ENCODE peak calls at places on chromosomes 3 and 15, in eight cellular contexts. One of them, this sample, is unnamed.

GRCh38 chr15:29266052-29266572 is 3.5 kb downstream of the NSMCE3 start:
- DNase-seq in choroid plexus epithelial cell: peak
- DNase-seq in H4: no peak
- DNase-seq in activated CD4-positive, CD25-positive, alpha-beta regulatory T cell: no peak
- DNase-seq in iris pigment epithelial cell: no peak
- DNase-seq in neural crest cell: no peak
- DNase-seq in T-helper 2 cell: no peak
- DNase-seq in midbrain: no peak
- DNase-seq in this sample: no peak

GRCh38 chr15:85494035-85494793 is 113.8 kb downstream of the AKAP13 start:
- DNase-seq in choroid plexus epithelial cell: peak
- DNase-seq in H4: peak
- DNase-seq in activated CD4-positive, CD25-positive, alpha-beta regulatory T cell: no peak
- DNase-seq in iris pigment epithelial cell: peak
- DNase-seq in neural crest cell: no peak
- DNase-seq in T-helper 2 cell: no peak
- DNase-seq in midbrain: no peak
- DNase-seq in this sample: no peak

GRCh38 chr15:65385868-65386253 is 8.1 kb upstream of the IGDCC3 start:
- DNase-seq in choroid plexus epithelial cell: peak
- DNase-seq in H4: no peak
- DNase-seq in activated CD4-positive, CD25-positive, alpha-beta regulatory T cell: no peak
- DNase-seq in iris pigment epithelial cell: no peak
- DNase-seq in neural crest cell: no peak
- DNase-seq in T-helper 2 cell: no peak
- DNase-seq in midbrain: no peak
- DNase-seq in this sample: no peak

GRCh38 chr3:107430214-107431047 is 53.2 kb downstream of the CCDC54 start:
- DNase-seq in choroid plexus epithelial cell: peak
- DNase-seq in H4: no peak
- DNase-seq in activated CD4-positive, CD25-positive, alpha-beta regulatory T cell: no peak
- DNase-seq in iris pigment epithelial cell: peak
- DNase-seq in neural crest cell: no peak
- DNase-seq in T-helper 2 cell: no peak
- DNase-seq in midbrain: peak
- DNase-seq in this sample: no peak

GRCh38 chr3:58241321-58242044 is 3.9 kb downstream of the ABHD6 start:
- DNase-seq in choroid plexus epithelial cell: no peak
- DNase-seq in H4: no peak
- DNase-seq in activated CD4-positive, CD25-positive, alpha-beta regulatory T cell: no peak
- DNase-seq in iris pigment epithelial cell: no peak
- DNase-seq in neural crest cell: no peak
- DNase-seq in T-helper 2 cell: no peak
- DNase-seq in midbrain: no peak
- DNase-seq in this sample: no peak

GRCh38 chr15:39156636-39157255 is 424.1 kb upstream of the THBS1 start:
- DNase-seq in choroid plexus epithelial cell: no peak
- DNase-seq in H4: no peak
- DNase-seq in activated CD4-positive, CD25-positive, alpha-beta regulatory T cell: no peak
- DNase-seq in iris pigment epithelial cell: no peak
- DNase-seq in neural crest cell: no peak
- DNase-seq in T-helper 2 cell: no peak
- DNase-seq in midbrain: no peak
- DNase-seq in this sample: no peak

GRCh38 chr3:40387001-40387894 is at the start of gene ENTPD3:
- DNase-seq in choroid plexus epithelial cell: no peak
- DNase-seq in H4: no peak
- DNase-seq in activated CD4-positive, CD25-positive, alpha-beta regulatory T cell: no peak
- DNase-seq in iris pigment epithelial cell: no peak
- DNase-seq in neural crest cell: no peak
- DNase-seq in T-helper 2 cell: peak
- DNase-seq in midbrain: peak
- DNase-seq in this sample: no peak

GRCh38 chr3:48656061-48656840 is 6.4 kb downstream of the CELSR3 start:
- DNase-seq in choroid plexus epithelial cell: peak
- DNase-seq in H4: no peak
- DNase-seq in activated CD4-positive, CD25-positive, alpha-beta regulatory T cell: peak
- DNase-seq in iris pigment epithelial cell: peak
- DNase-seq in neural crest cell: peak
- DNase-seq in T-helper 2 cell: peak
- DNase-seq in midbrain: peak
- DNase-seq in this sample: peak

GRCh38 chr15:88604972-88605506 is 16.1 kb upstream of the AEN start:
- DNase-seq in choroid plexus epithelial cell: no peak
- DNase-seq in H4: no peak
- DNase-seq in activated CD4-positive, CD25-positive, alpha-beta regulatory T cell: no peak
- DNase-seq in iris pigment epithelial cell: no peak
- DNase-seq in neural crest cell: no peak
- DNase-seq in T-helper 2 cell: no peak
- DNase-seq in midbrain: no peak
- DNase-seq in this sample: no peak

GRCh38 chr3:177294221-177294620 is 96.9 kb upstream of the TBL1XR1 start:
- DNase-seq in choroid plexus epithelial cell: peak
- DNase-seq in H4: no peak
- DNase-seq in activated CD4-positive, CD25-positive, alpha-beta regulatory T cell: no peak
- DNase-seq in iris pigment epithelial cell: peak
- DNase-seq in neural crest cell: no peak
- DNase-seq in T-helper 2 cell: no peak
- DNase-seq in midbrain: no peak
- DNase-seq in this sample: no peak

GRCh38 chr3:20073068-20073467 is 32.8 kb downstream of the KAT2B start:
- DNase-seq in choroid plexus epithelial cell: no peak
- DNase-seq in H4: no peak
- DNase-seq in activated CD4-positive, CD25-positive, alpha-beta regulatory T cell: no peak
- DNase-seq in iris pigment epithelial cell: no peak
- DNase-seq in neural crest cell: no peak
- DNase-seq in T-helper 2 cell: no peak
- DNase-seq in midbrain: no peak
- DNase-seq in this sample: no peak

GRCh38 chr15:85030301-85031049 is 48.8 kb downstream of the PDE8A start:
- DNase-seq in choroid plexus epithelial cell: peak
- DNase-seq in H4: peak
- DNase-seq in activated CD4-positive, CD25-positive, alpha-beta regulatory T cell: no peak
- DNase-seq in iris pigment epithelial cell: peak
- DNase-seq in neural crest cell: no peak
- DNase-seq in T-helper 2 cell: no peak
- DNase-seq in midbrain: no peak
- DNase-seq in this sample: no peak

GRCh38 chr3:128254066-128254590 is 100.8 kb downstream of the EEFSEC start:
- DNase-seq in choroid plexus epithelial cell: no peak
- DNase-seq in H4: no peak
- DNase-seq in activated CD4-positive, CD25-positive, alpha-beta regulatory T cell: no peak
- DNase-seq in iris pigment epithelial cell: no peak
- DNase-seq in neural crest cell: no peak
- DNase-seq in T-helper 2 cell: no peak
- DNase-seq in midbrain: no peak
- DNase-seq in this sample: no peak

GRCh38 chr15:34583399-34584320 is at the start of gene GOLGA8B:
- DNase-seq in choroid plexus epithelial cell: peak
- DNase-seq in H4: peak
- DNase-seq in activated CD4-positive, CD25-positive, alpha-beta regulatory T cell: peak
- DNase-seq in iris pigment epithelial cell: peak
- DNase-seq in neural crest cell: peak
- DNase-seq in T-helper 2 cell: peak
- DNase-seq in midbrain: peak
- DNase-seq in this sample: peak

GRCh38 chr3:179852117-179852886 is 184.4 kb downstream of the PEX5L start:
- DNase-seq in choroid plexus epithelial cell: peak
- DNase-seq in H4: peak
- DNase-seq in activated CD4-positive, CD25-positive, alpha-beta regulatory T cell: no peak
- DNase-seq in iris pigment epithelial cell: peak
- DNase-seq in neural crest cell: no peak
- DNase-seq in T-helper 2 cell: no peak
- DNase-seq in midbrain: no peak
- DNase-seq in this sample: no peak

GRCh38 chr3:52188586-52189404 is 9.2 kb upstream of the ALAS1 start:
- DNase-seq in choroid plexus epithelial cell: no peak
- DNase-seq in H4: no peak
- DNase-seq in activated CD4-positive, CD25-positive, alpha-beta regulatory T cell: no peak
- DNase-seq in iris pigment epithelial cell: no peak
- DNase-seq in neural crest cell: no peak
- DNase-seq in T-helper 2 cell: no peak
- DNase-seq in midbrain: no peak
- DNase-seq in this sample: no peak

GRCh38 chr3:157493627-157494550 is 9.3 kb downstream of the VEPH1 start:
- DNase-seq in choroid plexus epithelial cell: peak
- DNase-seq in H4: peak
- DNase-seq in activated CD4-positive, CD25-positive, alpha-beta regulatory T cell: no peak
- DNase-seq in iris pigment epithelial cell: peak
- DNase-seq in neural crest cell: no peak
- DNase-seq in T-helper 2 cell: no peak
- DNase-seq in midbrain: peak
- DNase-seq in this sample: no peak

GRCh38 chr15:67701669-67702068 is 123.6 kb upstream of the SKOR1 start:
- DNase-seq in choroid plexus epithelial cell: peak
- DNase-seq in H4: no peak
- DNase-seq in activated CD4-positive, CD25-positive, alpha-beta regulatory T cell: no peak
- DNase-seq in iris pigment epithelial cell: peak
- DNase-seq in neural crest cell: no peak
- DNase-seq in T-helper 2 cell: no peak
- DNase-seq in midbrain: no peak
- DNase-seq in this sample: no peak

GRCh38 chr3:159263750-159264561 is 462.1 kb downstream of the MFSD1 start:
- DNase-seq in choroid plexus epithelial cell: peak
- DNase-seq in H4: peak
- DNase-seq in activated CD4-positive, CD25-positive, alpha-beta regulatory T cell: no peak
- DNase-seq in iris pigment epithelial cell: peak
- DNase-seq in neural crest cell: peak
- DNase-seq in T-helper 2 cell: no peak
- DNase-seq in midbrain: peak
- DNase-seq in this sample: no peak

GRCh38 chr3:89955141-89955540 is 847.7 kb downstream of the EPHA3 start:
- DNase-seq in choroid plexus epithelial cell: no peak
- DNase-seq in H4: no peak
- DNase-seq in activated CD4-positive, CD25-positive, alpha-beta regulatory T cell: no peak
- DNase-seq in iris pigment epithelial cell: no peak
- DNase-seq in neural crest cell: no peak
- DNase-seq in T-helper 2 cell: no peak
- DNase-seq in midbrain: no peak
- DNase-seq in this sample: no peak

GRCh38 chr3:186108106-186108940 is 566 bp downstream of the ETV5 start:
- DNase-seq in choroid plexus epithelial cell: peak
- DNase-seq in H4: peak
- DNase-seq in activated CD4-positive, CD25-positive, alpha-beta regulatory T cell: no peak
- DNase-seq in iris pigment epithelial cell: peak
- DNase-seq in neural crest cell: peak
- DNase-seq in T-helper 2 cell: no peak
- DNase-seq in midbrain: peak
- DNase-seq in this sample: no peak

GRCh38 chr15:47813985-47814384 is 96.7 kb downstream of the SEMA6D start:
- DNase-seq in choroid plexus epithelial cell: no peak
- DNase-seq in H4: no peak
- DNase-seq in activated CD4-positive, CD25-positive, alpha-beta regulatory T cell: no peak
- DNase-seq in iris pigment epithelial cell: no peak
- DNase-seq in neural crest cell: no peak
- DNase-seq in T-helper 2 cell: no peak
- DNase-seq in midbrain: no peak
- DNase-seq in this sample: no peak